ENCODE peak calls at places on chromosomes 13 and 19, in six cellular contexts. T, Q, O, I, D and Y are unnamed samples.

GRCh38 chr13:108859202-108860012 is 230.0 kb downstream of the MYO16 start:
- DNase-seq in T (no peak), Q (no peak), O (no peak), I (no peak), D (no peak), Y (no peak)

GRCh38 chr19:43624933-43625332 is 5.5 kb upstream of the ZNF428 start:
- DNase-seq in T (peak), Q (no peak), O (peak), I (no peak), D (no peak), Y (peak)

GRCh38 chr19:46944918-46945628 is 74.6 kb upstream of the NPAS1 start:
- DNase-seq in T (peak), Q (no peak), O (no peak), I (no peak), D (no peak), Y (no peak)

GRCh38 chr19:1205114-1206062 is at the start of gene STK11:
- DNase-seq in T (peak), Q (peak), O (peak), I (no peak), D (peak), Y (peak)

GRCh38 chr19:2461751-2462634 is 5.2 kb upstream of the LMNB2 start:
- DNase-seq in T (peak), Q (no peak), O (peak), I (no peak), D (no peak), Y (peak)

GRCh38 chr13:93875527-93875926 is 604.0 kb downstream of the DCT start:
- DNase-seq in T (no peak), Q (no peak), O (no peak), I (no peak), D (no peak), Y (no peak)

GRCh38 chr19:19563348-19563848 is 25.3 kb downstream of the CILP2 start:
- DNase-seq in T (no peak), Q (no peak), O (no peak), I (no peak), D (no peak), Y (no peak)

GRCh38 chr13:54699831-54700230 is 1671.2 kb downstream of the OLFM4 start:
- DNase-seq in T (no peak), Q (no peak), O (no peak), I (no peak), D (no peak), Y (no peak)

GRCh38 chr13:70905035-70905434 is 796.8 kb upstream of the KLHL1 start:
- DNase-seq in T (no peak), Q (no peak), O (no peak), I (no peak), D (no peak), Y (no peak)

GRCh38 chr13:47932953-47933687 is 68.0 kb downstream of the SUCLA2 start:
- DNase-seq in T (no peak), Q (no peak), O (no peak), I (no peak), D (peak), Y (no peak)

GRCh38 chr19:4606921-4607678 is 32.2 kb upstream of the TNFAIP8L1 start:
- DNase-seq in T (peak), Q (no peak), O (no peak), I (no peak), D (no peak), Y (peak)

GRCh38 chr19:911197-912033 is 1.6 kb downstream of the R3HDM4 start:
- DNase-seq in T (peak), Q (no peak), O (no peak), I (no peak), D (no peak), Y (no peak)

GRCh38 chr13:33940256-33940655 is 122.3 kb downstream of the RFC3 start:
- DNase-seq in T (no peak), Q (no peak), O (no peak), I (no peak), D (no peak), Y (no peak)

DNA sequence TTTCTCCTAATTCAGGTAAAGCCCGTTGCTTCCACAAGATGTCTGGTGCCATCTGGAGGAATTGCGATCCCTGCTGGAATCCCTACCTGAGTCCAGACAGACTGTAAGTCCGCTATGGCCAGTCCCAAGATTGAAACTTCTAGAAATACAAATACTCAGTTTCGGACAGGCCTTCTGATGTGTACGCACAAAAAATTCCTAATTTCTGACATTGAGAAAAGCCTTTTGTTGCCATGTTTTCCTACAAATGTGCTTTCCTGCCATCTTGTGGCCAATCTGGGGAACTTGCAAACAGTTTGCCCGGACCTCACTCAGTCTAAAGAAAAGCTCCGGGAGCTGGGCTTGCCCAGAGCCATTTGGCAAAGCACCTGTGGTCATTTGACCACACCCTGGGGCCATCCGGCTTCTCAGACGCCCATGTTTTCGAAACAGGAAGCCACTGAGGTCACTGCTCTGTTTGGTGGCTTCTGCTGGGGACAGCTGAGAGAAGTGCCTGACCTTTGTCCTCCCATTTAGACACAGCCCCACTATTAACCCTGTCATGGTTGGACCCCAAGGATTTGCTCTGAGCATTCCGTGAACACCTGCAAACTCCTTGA is 79.4 kb downstream of the SLC15A1 start:
- DNase-seq in T (peak), Q (peak), O (peak), I (peak), D (peak), Y (peak)
- TF ChIP-seq SIN3A in T (no peak), Q (no peak), O (no peak), I (no peak), D (no peak), Y (no peak)

GRCh38 chr19:37989855-37990254 is 82.8 kb downstream of the SIPA1L3 start:
- DNase-seq in T (peak), Q (no peak), O (no peak), I (no peak), D (no peak), Y (no peak)

GRCh38 chr19:37988758-37989635 is 82.0 kb downstream of the SIPA1L3 start:
- DNase-seq in T (no peak), Q (no peak), O (no peak), I (no peak), D (no peak), Y (no peak)

GRCh38 chr19:37991841-37992248 is 84.8 kb downstream of the SIPA1L3 start:
- DNase-seq in T (no peak), Q (no peak), O (no peak), I (no peak), D (peak), Y (no peak)

GRCh38 chr19:37991176-37991835 is 84.3 kb downstream of the SIPA1L3 start:
- DNase-seq in T (no peak), Q (no peak), O (no peak), I (no peak), D (no peak), Y (no peak)

GRCh38 chr19:37990362-37990761 is 83.4 kb downstream of the SIPA1L3 start:
- DNase-seq in T (peak), Q (no peak), O (no peak), I (no peak), D (no peak), Y (no peak)
- TF ChIP-seq SIN3A in T (no peak), Q (no peak), O (no peak), I (no peak), D (no peak), Y (no peak)

GRCh38 chr19:10815969-10816635 is 19.9 kb downstream of the TMED1 start:
- DNase-seq in T (no peak), Q (no peak), O (no peak), I (no peak), D (no peak), Y (no peak)

GRCh38 chr19:10811391-10812111 is 24.5 kb downstream of the TMED1 start:
- DNase-seq in T (no peak), Q (no peak), O (no peak), I (no peak), D (peak), Y (peak)

GRCh38 chr19:10812196-10812595 is 23.8 kb downstream of the TMED1 start:
- DNase-seq in T (no peak), Q (no peak), O (no peak), I (no peak), D (no peak), Y (peak)

GRCh38 chr19:10815007-10815531 is 20.9 kb downstream of the TMED1 start:
- DNase-seq in T (no peak), Q (no peak), O (no peak), I (no peak), D (no peak), Y (no peak)

DNA sequence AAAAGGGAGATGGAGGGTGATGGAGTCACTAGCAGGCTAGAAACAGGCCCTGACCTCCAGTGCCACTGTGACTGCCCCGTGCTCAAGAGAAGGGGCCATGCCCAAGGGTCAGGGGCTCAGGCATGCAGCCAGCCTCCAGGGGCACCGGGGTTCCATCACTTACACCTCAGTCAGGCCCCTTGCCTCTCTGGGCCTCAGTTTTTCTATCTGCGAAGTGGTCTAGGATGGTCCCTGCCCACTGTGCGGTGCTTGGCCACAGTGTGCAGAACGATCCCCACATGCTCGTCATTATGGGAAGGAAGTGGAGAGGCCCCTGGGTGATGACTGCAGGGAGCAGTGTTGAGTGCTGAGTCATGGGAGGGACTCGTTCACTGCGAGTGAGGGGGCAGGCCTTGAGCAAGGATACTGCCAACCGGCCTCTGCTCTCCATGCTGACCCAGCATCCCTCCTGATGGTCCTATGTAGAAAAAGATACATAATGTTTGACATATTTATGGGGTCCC is 23.1 kb downstream of the TMED1 start:
- DNase-seq in T (no peak), Q (no peak), O (no peak), I (no peak), D (no peak), Y (peak)
- TF ChIP-seq SIN3A in T (no peak), Q (no peak), O (no peak), I (no peak), D (no peak), Y (no peak)

GRCh38 chr19:16258440-16258903 is 60.8 kb downstream of the AP1M1 start:
- DNase-seq in T (no peak), Q (no peak), O (no peak), I (no peak), D (no peak), Y (peak)
- TF ChIP-seq SIN3A in T (no peak), Q (no peak), O (no peak), I (no peak), D (no peak), Y (no peak)

GRCh38 chr19:50640368-50640767 is 687 bp upstream of the SYT3 start:
- DNase-seq in T (no peak), Q (no peak), O (no peak), I (no peak), D (no peak), Y (no peak)

GRCh38 chr19:50647879-50648615 is 1.2 kb upstream of the C19orf81 start:
- DNase-seq in T (no peak), Q (peak), O (no peak), I (no peak), D (no peak), Y (no peak)

GRCh38 chr19:50646074-50646807 is 3.0 kb upstream of the C19orf81 start:
- DNase-seq in T (no peak), Q (no peak), O (peak), I (no peak), D (no peak), Y (peak)

GRCh38 chr19:50645107-50645506 is 4.1 kb upstream of the C19orf81 start:
- DNase-seq in T (no peak), Q (no peak), O (no peak), I (no peak), D (no peak), Y (no peak)

GRCh38 chr19:50644315-50644915 is 4.7 kb upstream of the SYT3 start:
- DNase-seq in T (no peak), Q (no peak), O (no peak), I (no peak), D (no peak), Y (no peak)
- TF ChIP-seq SIN3A in T (no peak), Q (no peak), O (no peak), I (no peak), D (no peak), Y (no peak)

GRCh38 chr13:51027644-51028043 is 83.4 kb downstream of the C13orf42 start:
- DNase-seq in T (peak), Q (no peak), O (no peak), I (no peak), D (no peak), Y (no peak)

GRCh38 chr13:51025245-51025872 is 85.7 kb downstream of the C13orf42 start:
- DNase-seq in T (peak), Q (no peak), O (no peak), I (no peak), D (no peak), Y (no peak)

GRCh38 chr13:51020600-51020999 is 90.5 kb downstream of the C13orf42 start:
- DNase-seq in T (no peak), Q (no peak), O (no peak), I (no peak), D (no peak), Y (peak)

DNA sequence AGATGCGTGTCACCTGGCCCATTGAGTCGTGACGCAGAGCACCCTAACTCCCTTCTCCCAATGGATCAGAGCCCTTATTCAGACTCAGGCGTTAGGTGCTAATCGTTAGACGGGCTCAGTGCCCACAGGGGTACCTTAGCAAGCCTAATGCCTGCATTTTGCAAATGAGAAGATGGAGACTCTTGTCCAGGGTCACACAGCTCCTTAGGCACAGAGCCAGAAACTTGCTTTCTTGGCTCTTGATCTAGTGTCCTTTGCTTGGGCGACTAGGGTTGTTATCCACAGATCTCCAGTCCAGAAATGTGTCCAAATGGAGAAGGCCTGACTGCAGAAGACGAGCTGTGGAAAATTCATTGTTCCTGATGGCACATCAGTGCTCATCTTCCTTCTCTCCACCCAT is 85.1 kb downstream of the C13orf42 start:
- DNase-seq in T (no peak), Q (no peak), O (no peak), I (no peak), D (no peak), Y (no peak)
- TF ChIP-seq SIN3A in T (no peak), Q (no peak), O (no peak), I (no peak), D (no peak), Y (no peak)